ENCODE peak calls at places on chromosomes 12 and 14, in four cellular contexts. One of them, this sample, is unnamed.

GRCh38 chr14:54094765-54095164 is 138.1 kb upstream of the BMP4 start:
- DNase-seq in adrenal gland: no peak
- DNase-seq in coronary artery: no peak
- DNase-seq in cardiac fibroblast: no peak
- DNase-seq in this sample: no peak

GRCh38 chr12:63845726-63846125 is 1.2 kb downstream of the SRGAP1 start:
- DNase-seq in adrenal gland: no peak
- DNase-seq in coronary artery: no peak
- DNase-seq in cardiac fibroblast: peak; percentile 36
- DNase-seq in this sample: no peak

GRCh38 chr14:56273151-56273550 is 154.9 kb downstream of the PELI2 start:
- DNase-seq in adrenal gland: no peak
- DNase-seq in coronary artery: no peak
- DNase-seq in cardiac fibroblast: peak; percentile 13
- DNase-seq in this sample: no peak

GRCh38 chr12:98861232-98861631 is 216.1 kb downstream of the APAF1 start:
- DNase-seq in cardiac fibroblast: no peak
- DNase-seq in adrenal gland: no peak
- DNase-seq in coronary artery: no peak
- DNase-seq in this sample: no peak

GRCh38 chr12:111072299-111072698 is 151.9 kb upstream of the MYL2 start:
- DNase-seq in adrenal gland: no peak
- DNase-seq in coronary artery: no peak
- DNase-seq in cardiac fibroblast: no peak
- DNase-seq in this sample: no peak

GRCh38 chr12:64252708-64253107 is 30.6 kb upstream of the KICS2 start:
- DNase-seq in cardiac fibroblast: peak; percentile 87
- DNase-seq in adrenal gland: peak; percentile 26
- DNase-seq in coronary artery: no peak
- DNase-seq in this sample: no peak

GRCh38 chr12:91978143-91978542 is 167.5 kb downstream of the BTG1 start:
- DNase-seq in coronary artery: no peak
- DNase-seq in adrenal gland: no peak
- DNase-seq in cardiac fibroblast: no peak
- DNase-seq in this sample: no peak

GRCh38 chr14:73049428-73049827 is 8.9 kb upstream of the RBM25 start:
- DNase-seq in cardiac fibroblast: no peak
- DNase-seq in adrenal gland: no peak
- DNase-seq in coronary artery: no peak
- DNase-seq in this sample: no peak

GRCh38 chr12:65536876-65537661 is 258.6 kb downstream of the MSRB3 start:
- DNase-seq in coronary artery: peak; percentile 83
- DNase-seq in cardiac fibroblast: peak; percentile 99
- DNase-seq in adrenal gland: peak; percentile 6
- DNase-seq in this sample: no peak

GRCh38 chr14:82720931-82721330 is 1187.3 kb upstream of the SEL1L start:
- DNase-seq in cardiac fibroblast: peak; percentile 1
- DNase-seq in coronary artery: no peak
- DNase-seq in adrenal gland: no peak
- DNase-seq in this sample: no peak

GRCh38 chr14:37129047-37129446 is 43.4 kb downstream of the SLC25A21 start:
- DNase-seq in cardiac fibroblast: no peak
- DNase-seq in adrenal gland: no peak
- DNase-seq in coronary artery: no peak
- DNase-seq in this sample: no peak

GRCh38 chr14:37122919-37123639 is 49.3 kb downstream of the SLC25A21 start:
- DNase-seq in adrenal gland: no peak
- DNase-seq in cardiac fibroblast: no peak
- DNase-seq in coronary artery: no peak
- DNase-seq in this sample: no peak

GRCh38 chr14:37118673-37119366 is 53.6 kb downstream of the SLC25A21 start:
- DNase-seq in coronary artery: no peak
- DNase-seq in adrenal gland: no peak
- DNase-seq in cardiac fibroblast: no peak
- DNase-seq in this sample: no peak

GRCh38 chr14:37122288-37122687 is 50.1 kb downstream of the SLC25A21 start:
- DNase-seq in cardiac fibroblast: peak; percentile 2
- DNase-seq in coronary artery: no peak
- DNase-seq in adrenal gland: no peak
- DNase-seq in this sample: no peak

GRCh38 chr14:37124617-37125016 is 47.8 kb downstream of the SLC25A21 start:
- DNase-seq in adrenal gland: no peak
- DNase-seq in cardiac fibroblast: no peak
- DNase-seq in coronary artery: no peak
- DNase-seq in this sample: no peak
- TF ChIP-seq CTCF in adrenal gland: no peak
- TF ChIP-seq CTCF in cardiac fibroblast: no peak
- TF ChIP-seq CTCF in coronary artery: no peak
- TF ChIP-seq CTCF in this sample: no peak

GRCh38 chr12:124822218-124822617 is 41.4 kb downstream of the SCARB1 start:
- DNase-seq in cardiac fibroblast: no peak
- DNase-seq in adrenal gland: no peak
- DNase-seq in coronary artery: no peak
- DNase-seq in this sample: no peak
- TF ChIP-seq CTCF in cardiac fibroblast: no peak
- TF ChIP-seq CTCF in adrenal gland: no peak
- TF ChIP-seq CTCF in coronary artery: no peak
- TF ChIP-seq CTCF in this sample: no peak

GRCh38 chr12:101021442-101021841 is 188.6 kb downstream of the SLC5A8 start:
- DNase-seq in coronary artery: no peak
- DNase-seq in adrenal gland: no peak
- DNase-seq in cardiac fibroblast: no peak
- DNase-seq in this sample: no peak

GRCh38 chr12:101019193-101019592 is 190.8 kb downstream of the SLC5A8 start:
- DNase-seq in coronary artery: no peak
- DNase-seq in adrenal gland: no peak
- DNase-seq in cardiac fibroblast: no peak
- DNase-seq in this sample: no peak

GRCh38 chr12:101019667-101020066 is 190.4 kb downstream of the SLC5A8 start:
- DNase-seq in coronary artery: no peak
- DNase-seq in adrenal gland: no peak
- DNase-seq in cardiac fibroblast: no peak
- DNase-seq in this sample: no peak

GRCh38 chr12:101021911-101022388 is 188.1 kb downstream of the SLC5A8 start:
- DNase-seq in cardiac fibroblast: peak; percentile 88
- DNase-seq in adrenal gland: no peak
- DNase-seq in coronary artery: no peak
- DNase-seq in this sample: no peak

DNA sequence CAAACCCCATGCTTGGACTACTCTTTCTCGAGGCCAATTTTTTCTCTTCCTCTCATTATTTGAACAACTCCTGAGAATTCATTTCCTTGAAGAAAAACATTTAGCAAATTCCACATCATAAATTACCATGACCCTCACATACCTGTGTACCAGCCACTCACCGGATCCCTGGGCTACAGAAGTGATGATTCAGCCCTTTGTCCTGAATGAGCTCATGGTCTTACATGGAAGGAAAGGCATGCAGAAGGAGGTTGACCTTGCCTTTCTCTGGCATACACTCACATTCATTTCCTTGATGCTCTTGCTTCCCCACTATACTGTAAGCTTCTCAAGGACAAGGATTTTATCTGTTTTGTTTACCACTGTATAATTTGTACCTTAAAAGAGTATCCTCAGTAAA is 191.5 kb downstream of the SLC5A8 start:
- DNase-seq in coronary artery: no peak
- DNase-seq in cardiac fibroblast: peak; percentile 75
- DNase-seq in adrenal gland: peak; percentile 35
- DNase-seq in this sample: no peak
- TF ChIP-seq CTCF in coronary artery: no peak
- TF ChIP-seq CTCF in cardiac fibroblast: no peak
- TF ChIP-seq CTCF in adrenal gland: no peak
- TF ChIP-seq CTCF in this sample: no peak

GRCh38 chr12:52950553-52950952 is 1.6 kb downstream of the KRT18 start:
- DNase-seq in cardiac fibroblast: no peak
- DNase-seq in adrenal gland: no peak
- DNase-seq in coronary artery: no peak
- DNase-seq in this sample: no peak

GRCh38 chr12:52951640-52952039 is 2.7 kb downstream of the KRT18 start:
- DNase-seq in adrenal gland: no peak
- DNase-seq in cardiac fibroblast: no peak
- DNase-seq in coronary artery: no peak
- DNase-seq in this sample: no peak

GRCh38 chr12:52953181-52953841 is 4.4 kb downstream of the KRT18 start:
- DNase-seq in coronary artery: no peak
- DNase-seq in cardiac fibroblast: no peak
- DNase-seq in adrenal gland: no peak
- DNase-seq in this sample: no peak

GRCh38 chr12:52951126-52951525 is 2.2 kb downstream of the KRT18 start:
- DNase-seq in adrenal gland: no peak
- DNase-seq in coronary artery: no peak
- DNase-seq in cardiac fibroblast: no peak
- DNase-seq in this sample: no peak

GRCh38 chr12:52952082-52952801 is 3.3 kb downstream of the KRT18 start:
- DNase-seq in cardiac fibroblast: peak; percentile 41
- DNase-seq in coronary artery: no peak
- DNase-seq in adrenal gland: peak; percentile 87
- DNase-seq in this sample: no peak
- TF ChIP-seq CTCF in cardiac fibroblast: no peak
- TF ChIP-seq CTCF in coronary artery: no peak
- TF ChIP-seq CTCF in adrenal gland: no peak
- TF ChIP-seq CTCF in this sample: no peak

GRCh38 chr12:52206309-52207040 is 14.7 kb upstream of the KRT80 start:
- DNase-seq in adrenal gland: peak; percentile 8
- DNase-seq in cardiac fibroblast: no peak
- DNase-seq in coronary artery: no peak
- DNase-seq in this sample: peak; percentile 34
- TF ChIP-seq CTCF in adrenal gland: no peak
- TF ChIP-seq CTCF in cardiac fibroblast: no peak
- TF ChIP-seq CTCF in coronary artery: no peak
- TF ChIP-seq CTCF in this sample: no peak

DNA sequence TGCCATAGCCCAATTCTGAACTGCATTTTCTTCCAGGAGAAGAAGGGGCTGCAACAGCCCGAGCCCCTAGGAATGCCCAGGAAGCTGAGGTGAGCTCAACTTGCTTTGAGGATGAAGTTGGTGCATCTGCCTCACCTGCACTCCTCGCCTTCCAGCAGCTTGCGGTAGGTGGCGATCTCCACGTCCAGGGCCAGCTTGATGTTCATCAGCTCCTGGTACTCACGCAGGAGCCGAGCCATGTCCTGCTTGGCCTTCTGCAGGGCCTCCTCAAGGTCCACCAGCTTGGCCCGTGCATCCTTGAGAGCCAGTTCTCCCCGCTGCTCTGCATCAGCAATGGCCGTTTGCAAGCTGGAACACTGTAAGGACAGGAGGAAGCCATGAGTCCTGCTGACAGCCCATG is 6.0 kb downstream of the KRT75 start:
- DNase-seq in cardiac fibroblast: no peak
- DNase-seq in coronary artery: no peak
- DNase-seq in adrenal gland: no peak
- DNase-seq in this sample: peak; percentile 10
- TF ChIP-seq CTCF in cardiac fibroblast: no peak
- TF ChIP-seq CTCF in coronary artery: no peak
- TF ChIP-seq CTCF in adrenal gland: no peak
- TF ChIP-seq CTCF in this sample: no peak

GRCh38 chr12:28378749-28379148 is 188.5 kb downstream of the CCDC91 start:
- DNase-seq in cardiac fibroblast: peak; percentile 86
- DNase-seq in coronary artery: no peak
- DNase-seq in adrenal gland: no peak
- DNase-seq in this sample: no peak

GRCh38 chr12:28369483-28369882 is 179.2 kb downstream of the CCDC91 start:
- DNase-seq in coronary artery: no peak
- DNase-seq in cardiac fibroblast: no peak
- DNase-seq in adrenal gland: no peak
- DNase-seq in this sample: no peak

GRCh38 chr12:28374556-28374955 is 184.3 kb downstream of the CCDC91 start:
- DNase-seq in adrenal gland: no peak
- DNase-seq in cardiac fibroblast: peak; percentile 10
- DNase-seq in coronary artery: no peak
- DNase-seq in this sample: no peak
- TF ChIP-seq CTCF in adrenal gland: no peak
- TF ChIP-seq CTCF in cardiac fibroblast: no peak
- TF ChIP-seq CTCF in coronary artery: no peak
- TF ChIP-seq CTCF in this sample: no peak